ENCODE peak calls at places on chromosome 4, in seven cellular contexts. Z is pons, P is H7, O is foreskin fibroblast, D is nephron progenitor cell, U is germinal center, W is mucosa of descending colon. A is an unnamed sample.

GRCh38 chr4:126595643-126596042 is 1037.1 kb upstream of the INTU start:
- DNase-seq in Z (no peak), P (no peak), O (no peak), D (no peak), U (no peak), W (no peak), A (no peak)

GRCh38 chr4:99383833-99384392 is 31.4 kb upstream of the ADH1C start:
- DNase-seq in Z (no peak), P (no peak), O (peak; percentile 90), D (no peak), U (no peak), W (peak; percentile 27), A (no peak)

GRCh38 chr4:8387615-8388266 is 52.8 kb downstream of the ACOX3 start:
- DNase-seq in Z (no peak), P (no peak), O (no peak), D (no peak), U (no peak), W (no peak), A (no peak)

GRCh38 chr4:185054876-185055275 is 36.6 kb downstream of the HELT start:
- DNase-seq in Z (no peak), P (peak; percentile 45), O (no peak), D (no peak), U (no peak), W (no peak), A (peak; percentile 57)

GRCh38 chr4:139828966-139829662 is 163.5 kb downstream of the MGST2 start:
- DNase-seq in Z (peak; percentile 53), P (no peak), O (no peak), D (no peak), U (no peak), W (no peak), A (no peak)

GRCh38 chr4:73816814-73817213 is 19.7 kb upstream of the CXCL6 start:
- DNase-seq in Z (no peak), P (no peak), O (peak; percentile 81), D (no peak), U (no peak), W (no peak), A (no peak)

GRCh38 chr4:78747328-78747946 is 28.7 kb upstream of the BMP2K start:
- DNase-seq in Z (no peak), P (no peak), O (peak; percentile 44), D (no peak), U (no peak), W (no peak), A (no peak)

GRCh38 chr4:165461176-165461835 is 82.5 kb downstream of the CPE start:
- DNase-seq in Z (no peak), P (no peak), O (peak; percentile 18), D (no peak), U (no peak), W (no peak), A (no peak)

GRCh38 chr4:3522651-3523050 is 9.6 kb downstream of the LRPAP1 start:
- DNase-seq in Z (no peak), P (no peak), O (no peak), D (no peak), U (no peak), W (no peak), A (no peak)

GRCh38 chr4:37648084-37648817 is 37.9 kb downstream of the RELL1 start:
- DNase-seq in Z (no peak), P (no peak), O (peak; percentile 94), D (peak; percentile 33), U (no peak), W (peak; percentile 76), A (no peak)

GRCh38 chr4:101229116-101229515 is 118.2 kb downstream of the PPP3CA start:
- DNase-seq in Z (no peak), P (no peak), O (no peak), D (no peak), U (no peak), W (no peak), A (no peak)

GRCh38 chr4:71396382-71396781 is 57.6 kb downstream of the SLC4A4 start:
- DNase-seq in Z (no peak), P (no peak), O (no peak), D (no peak), U (no peak), W (no peak), A (no peak)

GRCh38 chr4:86368433-86368832 is 8.6 kb upstream of the MAPK10 start:
- DNase-seq in Z (no peak), P (no peak), O (no peak), D (no peak), U (no peak), W (no peak), A (no peak)

GRCh38 chr4:100679926-100680325 is 162.1 kb upstream of the EMCN start:
- DNase-seq in Z (no peak), P (no peak), O (no peak), D (no peak), U (no peak), W (no peak), A (no peak)

GRCh38 chr4:146029939-146030710 is 91.5 kb upstream of the ZNF827 start:
- DNase-seq in Z (no peak), P (peak; percentile 4), O (no peak), D (peak; percentile 12), U (peak; percentile 66), W (peak; percentile 82), A (no peak)

GRCh38 chr4:8342651-8343050 is 73.1 kb downstream of the HTRA3 start:
- DNase-seq in Z (no peak), P (peak; percentile 92), O (no peak), D (no peak), U (no peak), W (no peak), A (no peak)

GRCh38 chr4:48016141-48017107 is at the start of the genes CNGA1 and NIPAL1:
- DNase-seq in Z (peak; percentile 46), P (peak; percentile 97), O (peak; percentile 63), D (peak; percentile 87), U (peak; percentile 90), W (peak; percentile 93), A (peak; percentile 64)

GRCh38 chr4:37928896-37929537 is 31.2 kb upstream of the PTTG2 start:
- DNase-seq in Z (no peak), P (no peak), O (no peak), D (no peak), U (no peak), W (no peak), A (no peak)

A was measured in neuronal stem cell.